ENCODE peak calls at places on chromosomes 13 and 19, in five cellular contexts. One of them, this sample, is unnamed.

GRCh38 chr13:77002590-77003190 is 10.8 kb downstream of the CLN5 start:
- DNase-seq in NCI-H2171: peak; percentile 2
- DNase-seq in fibroblast of mammary gland: peak; percentile 60
- DNase-seq in posterior vena cava: no peak
- DNase-seq in T-helper 1 cell: no peak
- DNase-seq in this sample: no peak

GRCh38 chr13:83798731-83799130 is 83.5 kb downstream of the SLITRK1 start:
- DNase-seq in NCI-H2171: no peak
- DNase-seq in fibroblast of mammary gland: peak; percentile 22
- DNase-seq in posterior vena cava: no peak
- DNase-seq in T-helper 1 cell: no peak
- DNase-seq in this sample: no peak

GRCh38 chr19:48154003-48154402 is 16.1 kb downstream of the LIG1 start:
- DNase-seq in NCI-H2171: no peak
- DNase-seq in fibroblast of mammary gland: no peak
- DNase-seq in posterior vena cava: no peak
- DNase-seq in T-helper 1 cell: no peak
- DNase-seq in this sample: no peak

GRCh38 chr19:13463296-13463695 is 43.0 kb downstream of the CACNA1A start:
- DNase-seq in NCI-H2171: no peak
- DNase-seq in fibroblast of mammary gland: peak; percentile 3
- DNase-seq in posterior vena cava: no peak
- DNase-seq in T-helper 1 cell: no peak
- DNase-seq in this sample: peak; percentile 62

GRCh38 chr13:25906211-25906661 is 145.6 kb downstream of the SHISA2 start:
- DNase-seq in NCI-H2171: no peak
- DNase-seq in fibroblast of mammary gland: no peak
- DNase-seq in posterior vena cava: no peak
- DNase-seq in T-helper 1 cell: no peak
- DNase-seq in this sample: no peak

GRCh38 chr13:20192470-20193141 is at the start of gene GJB2:
- DNase-seq in NCI-H2171: no peak
- DNase-seq in fibroblast of mammary gland: peak; percentile 18
- DNase-seq in posterior vena cava: no peak
- DNase-seq in T-helper 1 cell: no peak
- DNase-seq in this sample: no peak

GRCh38 chr19:11881151-11881800 is 6.3 kb upstream of the ZNF69 start:
- DNase-seq in NCI-H2171: peak; percentile 7
- DNase-seq in fibroblast of mammary gland: peak; percentile 55
- DNase-seq in posterior vena cava: no peak
- DNase-seq in T-helper 1 cell: peak; percentile 42
- DNase-seq in this sample: peak; percentile 62

GRCh38 chr19:40321076-40321475 is 27.1 kb downstream of the C19orf47 start:
- DNase-seq in NCI-H2171: no peak
- DNase-seq in fibroblast of mammary gland: no peak
- DNase-seq in posterior vena cava: peak; percentile 79
- DNase-seq in T-helper 1 cell: no peak
- DNase-seq in this sample: no peak